ENCODE peak calls at places on chromosomes 7 and 10, in eight cellular contexts. L, F, V, X, Z, K, P and Y are unnamed samples.

GRCh38 chr10:131186547-131187253 is 124.8 kb downstream of the TCERG1L start:
- DNase-seq in F (no peak), L (no peak), K (no peak), Z (no peak), X (no peak), P (no peak), V (no peak), Y (no peak)

GRCh38 chr7:102473271-102473991 is 5.3 kb downstream of the POLR2J start:
- DNase-seq in X (no peak), K (no peak), Z (peak), P (no peak), V (no peak), F (peak), L (no peak), Y (no peak)

GRCh38 chr7:142371586-142372377 is 113.9 kb upstream of the PRSS58 start:
- DNase-seq in Z (no peak), V (no peak), X (no peak), F (no peak), P (no peak), K (no peak), L (no peak), Y (no peak)

GRCh38 chr7:41705109-41705871 is 2.4 kb upstream of the INHBA start:
- DNase-seq in P (peak), F (peak), L (peak), V (peak), K (peak), Z (peak), X (peak), Y (peak)

GRCh38 chr10:58675321-58675720 is 162.6 kb downstream of the BICC1 start:
- DNase-seq in F (no peak), L (no peak), V (no peak), Z (no peak), X (no peak), K (no peak), P (no peak), Y (no peak)

GRCh38 chr10:29590598-29591415 is 44.0 kb downstream of the SVIL start:
- DNase-seq in Z (no peak), P (no peak), X (no peak), K (no peak), V (no peak), F (no peak), L (peak), Y (no peak)

GRCh38 chr7:112571852-112572607 is 91.2 kb downstream of the LSMEM1 start:
- DNase-seq in P (no peak), X (no peak), V (no peak), K (no peak), Z (no peak), F (no peak), L (no peak), Y (no peak)

GRCh38 chr10:32142646-32143045 is 86.4 kb upstream of the KIF5B start:
- DNase-seq in K (no peak), Z (no peak), X (no peak), V (no peak), F (no peak), P (no peak), L (no peak), Y (no peak)

GRCh38 chr7:45457591-45457990 is 116.6 kb upstream of the ADCY1 start:
- DNase-seq in K (no peak), V (no peak), X (no peak), P (no peak), L (no peak), Z (no peak), F (no peak), Y (no peak)

GRCh38 chr7:44505595-44505994 is 15.1 kb upstream of the NUDCD3 start:
- DNase-seq in L (no peak), F (no peak), Z (no peak), V (no peak), X (no peak), K (no peak), P (no peak), Y (no peak)

GRCh38 chr7:47088329-47089067 is 493.4 kb downstream of the TNS3 start:
- DNase-seq in L (no peak), X (no peak), F (peak), P (no peak), Z (peak), V (no peak), K (peak), Y (no peak)

GRCh38 chr7:66754541-66754940 is 14.0 kb downstream of the RABGEF1 start:
- DNase-seq in K (no peak), Z (no peak), P (no peak), L (no peak), F (no peak), X (no peak), V (no peak), Y (no peak)